ENCODE peak calls at places on chromosome 17, in six cellular contexts. A is cardiac muscle cell; Z is IMR-90; V is pancreas; D is mammary epithelial cell; Q is effector memory CD4-positive, alpha-beta T cell. C is an unnamed sample.
A peak's percentile ranks its signal among the peaks of the same experiment; 100 is the strongest.

GRCh38 chr17:61015966-61016365 is 338.3 kb downstream of the BCAS3 start:
- DNase-seq in V (no peak), D (no peak), A (no peak), Z (no peak), Q (no peak), C (no peak)

GRCh38 chr17:80361495-80362220 is 53.3 kb upstream of the ENDOV start:
- DNase-seq in A (peak; percentile 35), V (no peak), D (no peak), Q (no peak), Z (no peak), C (peak; percentile 18)

GRCh38 chr17:21674242-21674731 is 18.0 kb upstream of the KCNJ18 start:
- DNase-seq in Q (no peak), A (no peak), V (no peak), Z (no peak), D (no peak), C (peak; percentile 23)

GRCh38 chr17:36657763-36658490 is 56.5 kb downstream of the MRM1 start:
- DNase-seq in Z (no peak), A (peak; percentile 50), V (no peak), Q (no peak), D (no peak), C (no peak)

GRCh38 chr17:73516356-73516755 is 127.9 kb downstream of the SDK2 start:
- DNase-seq in D (no peak), V (no peak), Z (no peak), A (no peak), Q (no peak), C (no peak)

GRCh38 chr17:4658478-4659305 is 17.2 kb upstream of the ALOX15 start:
- DNase-seq in Z (peak; percentile 86), D (peak; percentile 56), A (no peak), Q (no peak), V (no peak), C (no peak)

GRCh38 chr17:68568581-68568980 is 32.6 kb downstream of the FAM20A start:
- DNase-seq in Z (no peak), V (no peak), A (no peak), Q (no peak), D (no peak), C (no peak)

GRCh38 chr17:49703557-49704277 is 4.0 kb downstream of the SLC35B1 start:
- DNase-seq in Z (peak; percentile 39), A (peak; percentile 48), V (no peak), D (peak; percentile 45), Q (no peak), C (no peak)

GRCh38 chr17:2393954-2394749 is 6.7 kb downstream of the MNT start:
- DNase-seq in A (no peak), Z (no peak), V (peak; percentile 59), Q (no peak), D (no peak), C (no peak)

GRCh38 chr17:67025216-67025792 is 19.1 kb upstream of the CACNG1 start:
- DNase-seq in V (no peak), D (no peak), Z (no peak), Q (no peak), A (no peak), C (no peak)

GRCh38 chr17:1834378-1835149 is 4.8 kb downstream of the RPA1 start:
- DNase-seq in V (no peak), Z (no peak), D (no peak), Q (no peak), A (no peak), C (no peak)

GRCh38 chr17:9291912-9292562 is 270.7 kb downstream of the NTN1 start:
- DNase-seq in Q (no peak), A (peak; percentile 45), Z (peak; percentile 25), D (no peak), V (peak; percentile 27), C (no peak)

GRCh38 chr17:1398900-1399299 is 1.1 kb downstream of the YWHAE start:
- DNase-seq in V (no peak), D (peak; percentile 42), Q (no peak), Z (peak; percentile 40), A (peak; percentile 25), C (peak; percentile 18)

GRCh38 chr17:55710829-55711496 is 11.7 kb downstream of the TMEM100 start:
- DNase-seq in D (no peak), Q (no peak), V (no peak), Z (no peak), A (no peak), C (no peak)

GRCh38 chr17:45722161-45722560 is 62.0 kb upstream of the CRHR1 start:
- DNase-seq in V (no peak), Q (no peak), A (peak; percentile 50), Z (peak; percentile 5), D (no peak), C (no peak)

GRCh38 chr17:72511874-72512273 is 391.1 kb downstream of the SOX9 start:
- DNase-seq in Z (no peak), Q (no peak), V (no peak), D (no peak), A (no peak), C (no peak)

GRCh38 chr17:72514321-72514861 is 393.6 kb downstream of the SOX9 start:
- DNase-seq in Q (no peak), Z (no peak), D (no peak), V (no peak), A (no peak), C (no peak)

GRCh38 chr17:72514888-72515287 is 394.1 kb downstream of the SOX9 start:
- DNase-seq in A (no peak), V (peak; percentile 45), D (no peak), Q (no peak), Z (peak; percentile 86), C (no peak)

GRCh38 chr17:72510454-72511016 is 389.7 kb downstream of the SOX9 start:
- DNase-seq in A (no peak), V (no peak), Q (no peak), D (no peak), Z (peak; percentile 27), C (no peak)

DNA sequence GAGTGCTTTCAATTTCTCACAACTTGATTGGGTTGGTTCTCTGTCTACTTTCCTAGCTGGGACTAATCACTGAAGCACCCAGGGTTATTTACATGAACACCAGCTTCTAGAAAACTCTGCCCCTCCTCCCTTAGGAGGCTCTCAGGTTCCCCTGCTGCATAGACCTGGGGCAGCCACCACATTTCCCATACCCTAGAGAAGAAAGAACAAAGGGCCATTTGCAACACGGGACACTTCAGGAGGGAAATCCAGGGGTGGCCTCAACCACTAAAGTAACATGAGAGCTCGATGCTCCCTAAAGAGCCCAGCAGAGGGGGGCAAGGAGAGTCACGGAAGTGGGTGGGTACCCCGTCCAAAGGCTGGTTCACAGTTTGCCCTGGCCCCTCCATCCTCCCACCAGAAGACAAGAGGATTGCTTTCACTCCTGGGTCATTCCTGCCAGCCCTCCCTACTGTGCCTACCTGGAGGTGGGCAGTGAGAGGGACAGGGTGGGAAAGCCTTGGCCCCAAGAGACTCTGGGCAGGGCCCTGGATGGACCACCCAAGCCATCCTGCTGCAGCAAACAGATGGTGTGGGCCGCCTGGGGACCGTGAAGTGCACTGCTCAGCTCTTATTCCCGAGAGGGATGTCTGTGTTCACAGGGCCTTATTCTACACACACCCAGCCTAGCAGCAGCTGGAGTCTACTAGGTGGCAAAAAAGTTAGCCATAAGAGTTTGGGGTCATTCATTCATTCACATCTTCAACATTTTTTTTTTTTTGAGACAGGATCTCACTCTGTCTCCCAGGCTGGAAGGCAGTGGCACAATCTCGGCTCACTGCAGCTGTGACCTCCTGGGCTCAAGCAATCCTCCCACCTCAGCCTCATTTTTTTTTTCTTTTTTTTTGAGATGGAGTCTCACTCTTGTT is 392.1 kb downstream of the SOX9 start:
- DNase-seq in Z (no peak), D (no peak), A (no peak), Q (no peak), V (no peak), C (no peak)
- H3K4me1 ChIP-seq in Z (peaks cover 25% of the 10 kb centered on the region), D (peaks cover 5% of the 10 kb centered on the region), A (peaks cover 18% of the 10 kb centered on the region), Q (no peaks in the 10 kb centered on the region), V (peaks cover 38% of the 10 kb centered on the region), C (no peaks in the 10 kb centered on the region)

DNA sequence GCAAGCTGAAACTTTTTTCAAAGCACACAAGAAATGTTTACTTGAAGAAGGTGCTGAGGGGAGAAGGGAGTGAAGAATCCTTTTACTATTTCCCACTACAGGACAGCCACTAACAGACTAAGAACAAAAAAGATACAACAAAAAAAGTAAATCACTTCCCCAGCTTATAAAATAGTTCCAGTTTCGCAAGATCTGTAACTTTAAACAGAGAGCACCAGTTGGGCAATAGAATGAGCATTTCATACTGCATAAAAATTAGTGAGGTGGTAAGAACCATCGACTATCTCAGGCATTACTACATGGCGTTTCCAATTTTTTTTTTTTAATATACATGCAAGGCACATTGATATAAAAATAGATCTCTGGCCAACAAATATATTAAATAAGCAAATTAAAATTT is 11.1 kb downstream of the CRYBA1 start:
- DNase-seq in Z (peak; percentile 60), A (no peak), D (peak; percentile 14), Q (no peak), V (no peak), C (no peak)
- H3K4me3 ChIP-seq in Z (no peak overlapping the region), A (no peak overlapping the region), D (no peak overlapping the region), Q (no peak overlapping the region), V (no peak overlapping the region), C (no peak overlapping the region)

GRCh38 chr17:78112508-78113471 is 15.8 kb downstream of the TMC6 start:
- DNase-seq in A (peak; percentile 74), Q (peak; percentile 60), D (peak; percentile 38), V (peak; percentile 84), Z (peak; percentile 13), C (peak; percentile 79)

GRCh38 chr17:78117027-78117981 is 11.3 kb downstream of the TMC6 start:
- DNase-seq in A (peak; percentile 37), Q (no peak), D (no peak), Z (no peak), V (peak; percentile 64), C (no peak)

GRCh38 chr17:78113804-78114785 is 14.5 kb downstream of the TMC6 start:
- DNase-seq in Z (no peak), A (no peak), V (peak; percentile 17), Q (no peak), D (no peak), C (no peak)

GRCh38 chr17:78116411-78116810 is 12.1 kb downstream of the TMC6 start:
- DNase-seq in A (no peak), V (no peak), D (no peak), Z (no peak), Q (no peak), C (no peak)

DNA sequence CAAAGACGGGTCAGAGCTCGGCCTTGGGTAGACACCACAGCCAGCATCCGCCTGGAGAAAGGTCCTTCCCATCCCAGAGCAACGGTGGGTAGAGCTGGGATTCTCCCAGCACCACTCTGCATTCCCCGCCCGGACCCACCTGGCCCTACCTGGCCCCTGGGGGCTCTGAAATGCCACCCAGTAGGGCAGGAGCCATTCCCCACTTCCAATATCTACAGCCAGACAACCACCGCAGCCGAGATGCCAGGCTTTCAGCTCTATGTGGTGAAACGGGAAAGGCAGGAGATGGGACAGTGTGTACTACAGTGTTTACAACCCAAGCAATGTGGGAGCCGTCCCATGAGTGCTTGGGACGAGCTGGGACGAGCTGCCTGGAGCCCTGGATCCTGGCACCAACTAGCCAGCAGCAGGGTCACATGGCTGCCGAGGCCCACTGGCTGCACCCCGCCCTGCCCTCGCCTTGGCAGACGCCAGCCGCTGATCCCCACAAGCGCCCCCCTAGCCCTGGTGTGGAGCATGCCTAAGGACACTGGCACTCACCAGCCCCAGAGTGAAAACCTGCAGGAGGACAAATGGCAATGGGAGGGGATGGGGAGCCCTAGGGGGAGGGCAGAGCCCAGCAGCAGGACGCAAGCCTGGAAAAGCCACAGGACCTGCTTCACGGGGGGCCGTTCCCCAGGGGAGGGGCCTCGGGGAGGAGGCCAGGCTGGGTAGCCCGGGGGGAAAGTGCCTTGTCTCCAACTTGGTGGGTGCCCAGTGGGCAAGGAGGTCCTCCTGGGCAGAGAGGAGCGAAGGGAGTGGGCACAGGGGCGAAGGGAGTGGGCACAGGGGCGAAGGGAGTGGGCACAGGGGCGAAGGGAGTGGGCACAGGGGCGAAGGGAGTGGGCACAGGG is 13.5 kb downstream of the TMC6 start:
- DNase-seq in Z (no peak), Q (no peak), A (no peak), D (no peak), V (peak; percentile 13), C (no peak)
- H3K9me3 ChIP-seq in Z (no peaks in the 10 kb centered on the region), Q (no peaks in the 10 kb centered on the region), A (no peaks in the 10 kb centered on the region), D (no peaks in the 10 kb centered on the region), V (no peaks in the 10 kb centered on the region), C (no peaks in the 10 kb centered on the region)

GRCh38 chr17:18182978-18183333 is 672 bp upstream of the ALKBH5 start:
- DNase-seq in V (peak; percentile 84), Q (peak; percentile 72), D (no peak), Z (peak; percentile 78), A (peak; percentile 82), C (no peak)
- H3K4me1 ChIP-seq in V (peaks cover 2% of the 10 kb centered on the region), Q (peaks cover 33% of the 10 kb centered on the region), D (peaks cover 46% of the 10 kb centered on the region), Z (peaks cover 25% of the 10 kb centered on the region), A (peaks cover 46% of the 10 kb centered on the region), C (peaks cover 42% of the 10 kb centered on the region)

C was measured in CD4-positive, alpha-beta memory T cell.